ENCODE peak calls at places on chromosomes 16 and 17, in four cellular contexts. R, J, X and E are unnamed samples.

GRCh38 chr17:45227631-45228120 is 6.0 kb downstream of the FMNL1 start:
- DNase-seq in R (no peak), J (peak; percentile 4), X (no peak), E (peak; percentile 25)

GRCh38 chr16:50203681-50204080 is 50.6 kb downstream of the TENT4B start:
- DNase-seq in R (no peak), J (no peak), X (no peak), E (no peak)

GRCh38 chr17:39737761-39738567 is at the start of gene GRB7:
- DNase-seq in R (no peak), J (peak; percentile 85), X (peak; percentile 82), E (no peak)

GRCh38 chr17:63477471-63478440 is 895 bp downstream of the ACE start:
- DNase-seq in R (peak; percentile 42), J (peak; percentile 41), X (no peak), E (no peak)

GRCh38 chr17:78383725-78384471 is 5.4 kb downstream of the PGS1 start:
- DNase-seq in R (peak; percentile 99), J (peak; percentile 74), X (no peak), E (peak; percentile 26)

GRCh38 chr16:87803385-87803784 is 37.6 kb upstream of the KLHDC4 start:
- DNase-seq in R (no peak), J (no peak), X (no peak), E (no peak)

GRCh38 chr16:52547001-52547833 is at the start of gene TOX3:
- DNase-seq in R (peak; percentile 1), J (peak; percentile 85), X (peak; percentile 64), E (no peak)

GRCh38 chr16:27231692-27232060 is 28.4 kb downstream of the KDM8 start:
- DNase-seq in R (no peak), J (no peak), X (no peak), E (no peak)

GRCh38 chr17:70622382-70623260 is 453.3 kb downstream of the KCNJ2 start:
- DNase-seq in R (peak; percentile 38), J (peak; percentile 63), X (peak; percentile 82), E (peak; percentile 49)

GRCh38 chr17:385195-385835 is 32.7 kb upstream of the RPH3AL start:
- DNase-seq in R (peak; percentile 59), J (peak; percentile 74), X (peak; percentile 66), E (peak; percentile 20)

GRCh38 chr16:30660424-30661251 is 2.4 kb downstream of the FBRS start:
- DNase-seq in R (peak; percentile 50), J (peak; percentile 68), X (no peak), E (peak; percentile 62)

GRCh38 chr16:58551496-58551895 is 36.2 kb downstream of the SETD6 start:
- DNase-seq in R (peak; percentile 22), J (no peak), X (no peak), E (no peak)

GRCh38 chr17:28527859-28528258 is 21.7 kb downstream of the FOXN1 start:
- DNase-seq in R (no peak), J (no peak), X (no peak), E (no peak)

GRCh38 chr16:57203451-57203850 is 17.3 kb downstream of the RSPRY1 start:
- DNase-seq in R (peak; percentile 48), J (no peak), X (no peak), E (no peak)

GRCh38 chr17:44496815-44497214 is 6.4 kb downstream of the GPATCH8 start:
- DNase-seq in R (peak; percentile 12), J (no peak), X (no peak), E (no peak)

GRCh38 chr17:7178973-7179316 is 225 bp downstream of the ASGR1 start:
- DNase-seq in R (no peak), J (no peak), X (no peak), E (no peak)

GRCh38 chr16:24833352-24833751 is 12.4 kb upstream of the SLC5A11 start:
- DNase-seq in R (no peak), J (no peak), X (no peak), E (no peak)

GRCh38 chr17:4914009-4914408 is 11.1 kb upstream of the CHRNE start:
- DNase-seq in R (peak; percentile 32), J (no peak), X (no peak), E (no peak)

GRCh38 chr17:15892679-15893332 is 52.1 kb upstream of the ADORA2B start:
- DNase-seq in R (no peak), J (no peak), X (no peak), E (no peak)

GRCh38 chr16:85462405-85463227 is 150.5 kb upstream of the GSE1 start:
- DNase-seq in R (peak; percentile 52), J (peak; percentile 80), X (peak; percentile 53), E (peak; percentile 22)

GRCh38 chr16:73275448-73275847 is 227.5 kb upstream of the ZFHX3 start:
- DNase-seq in R (no peak), J (no peak), X (no peak), E (no peak)

GRCh38 chr17:76714822-76715461 is 4.2 kb upstream of the MXRA7 start:
- DNase-seq in R (peak; percentile 64), J (peak; percentile 75), X (peak; percentile 78), E (peak; percentile 82)

GRCh38 chr17:5901731-5902660 is 168.2 kb upstream of the WSCD1 start:
- DNase-seq in R (no peak), J (no peak), X (no peak), E (no peak)

GRCh38 chr17:42691021-42691545 is 8.8 kb downstream of the CNTNAP1 start:
- DNase-seq in R (no peak), J (no peak), X (no peak), E (no peak)

GRCh38 chr17:17054636-17055035 is 12.4 kb downstream of the MPRIP start:
- DNase-seq in R (no peak), J (no peak), X (no peak), E (no peak)

GRCh38 chr17:29444589-29444988 is 54.4 kb downstream of the TAOK1 start:
- DNase-seq in R (peak; percentile 80), J (no peak), X (no peak), E (no peak)

GRCh38 chr16:88382491-88383400 is at the start of gene ZNF469:
- DNase-seq in R (peak; percentile 77), J (peak; percentile 63), X (peak; percentile 57), E (no peak)

GRCh38 chr17:73645050-73645871 is 1.0 kb upstream of the SDK2 start:
- DNase-seq in R (peak; percentile 50), J (peak; percentile 79), X (peak; percentile 75), E (peak; percentile 50)

GRCh38 chr17:34248807-34249496 is 6.1 kb upstream of the CCL2 start:
- DNase-seq in R (no peak), J (no peak), X (no peak), E (no peak)

GRCh38 chr17:82031303-82031884 is at the start of gene RAC3:
- DNase-seq in R (peak; percentile 69), J (peak; percentile 79), X (peak; percentile 68), E (no peak)

GRCh38 chr16:88192601-88193000 is 190.2 kb upstream of the ZNF469 start:
- DNase-seq in R (no peak), J (no peak), X (no peak), E (no peak)

GRCh38 chr16:86865866-86866675 is 287.7 kb downstream of the FOXL1 start:
- DNase-seq in R (peak; percentile 63), J (peak; percentile 71), X (no peak), E (no peak)

GRCh38 chr17:66445229-66445628 is 142.8 kb downstream of the PRKCA start:
- DNase-seq in R (peak; percentile 11), J (no peak), X (no peak), E (no peak)

GRCh38 chr17:13634001-13634400 is 32.3 kb upstream of the HS3ST3A1 start:
- DNase-seq in R (no peak), J (no peak), X (no peak), E (no peak)

GRCh38 chr17:44352922-44353655 is 8.0 kb downstream of the GRN start:
- DNase-seq in R (no peak), J (no peak), X (no peak), E (no peak)

GRCh38 chr16:54284319-54284930 is 2.2 kb downstream of the IRX3 start:
- DNase-seq in R (peak; percentile 47), J (peak; percentile 66), X (peak; percentile 53), E (no peak)

GRCh38 chr17:83103200-83103937 is 24.0 kb downstream of the METRNL start:
- DNase-seq in R (peak; percentile 85), J (peak; percentile 63), X (peak; percentile 83), E (peak; percentile 30)

GRCh38 chr17:28646039-28646754 is 1.2 kb upstream of the BLTP2 start:
- DNase-seq in R (peak; percentile 4), J (peak; percentile 35), X (no peak), E (no peak)

GRCh38 chr17:71809537-71809936 is 311.3 kb upstream of the SOX9 start:
- DNase-seq in R (no peak), J (no peak), X (no peak), E (no peak)

GRCh38 chr17:45022655-45023339 is 28.6 kb downstream of the DCAKD start:
- DNase-seq in R (no peak), J (no peak), X (no peak), E (no peak)

GRCh38 chr17:22718689-22719088 is 1026.4 kb downstream of the KCNJ18 start:
- DNase-seq in R (no peak), J (no peak), X (no peak), E (no peak)
- H2AFZ ChIP-seq in R (no peak overlapping the region), J (no peak overlapping the region), X (no peak overlapping the region), E (no peak overlapping the region)

GRCh38 chr16:81261049-81261648 is 22.7 kb downstream of the BCO1 start:
- DNase-seq in R (peak; percentile 36), J (no peak), X (peak; percentile 61), E (peak; percentile 31)
- TF ChIP-seq EZH2phosphoT487 in R (no peak), J (no peak), X (no peak), E (no peak)

DNA sequence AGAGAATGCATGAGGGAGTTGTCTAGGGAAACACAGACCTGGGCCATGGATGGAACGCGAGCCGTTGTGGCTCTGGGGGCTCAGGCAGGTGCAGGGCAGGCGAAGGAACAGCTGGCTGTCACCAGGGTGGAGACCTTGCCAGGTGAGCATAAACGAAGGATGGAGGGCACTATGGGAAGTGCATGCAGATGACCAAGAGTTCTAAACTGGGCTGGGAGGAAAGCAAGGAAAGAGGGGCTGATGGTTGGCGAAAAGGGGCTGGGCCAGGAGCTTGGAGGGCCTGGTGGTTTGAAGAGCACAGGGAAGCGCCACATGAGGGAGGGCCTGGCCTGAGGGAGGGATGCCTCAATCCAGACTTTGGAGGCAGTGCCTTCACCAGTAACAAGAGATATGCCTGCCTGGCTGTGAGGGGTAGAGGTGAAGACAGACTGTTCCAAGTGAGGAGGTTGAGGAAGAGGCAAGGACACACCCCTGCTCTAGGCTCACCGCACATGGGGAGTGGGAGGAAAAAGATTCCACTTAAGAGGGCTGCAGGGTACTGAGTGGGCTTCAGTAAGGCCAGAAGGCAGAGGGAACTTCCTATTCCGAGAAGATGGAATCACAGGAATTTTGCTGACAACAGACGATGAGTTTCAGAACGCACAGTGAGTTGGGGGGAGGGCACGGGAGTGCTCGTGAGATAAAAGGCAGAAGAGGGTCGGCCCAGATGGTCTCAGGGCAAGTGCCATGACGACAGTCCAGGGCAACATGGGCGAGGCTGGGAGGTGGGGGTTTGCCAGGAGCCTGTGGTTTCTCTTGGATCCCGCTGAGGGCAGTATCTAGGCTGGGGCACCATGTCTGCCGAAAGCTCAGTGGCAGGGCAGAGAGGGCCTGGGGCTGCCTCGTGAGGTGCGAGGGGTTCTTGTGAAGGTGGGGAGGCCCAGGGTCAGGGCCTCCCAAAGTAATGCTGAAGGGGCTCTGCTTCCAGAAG is 20.6 kb downstream of the B9D1 start:
- DNase-seq in R (peak; percentile 28), J (no peak), X (peak; percentile 33), E (no peak)
- H2AFZ ChIP-seq in R (no peak overlapping the region), J (no peak overlapping the region), X (no peak overlapping the region), E (no peak overlapping the region)

GRCh38 chr17:46782250-46782953 is 36.1 kb downstream of the WNT3 start:
- DNase-seq in R (peak; percentile 54), J (peak; percentile 67), X (peak; percentile 77), E (peak; percentile 77)
- TF ChIP-seq EZH2phosphoT487 in R (no peak), J (no peak), X (no peak), E (no peak)

GRCh38 chr17:80498242-80498919 is 22.0 kb upstream of the NPTX1 start:
- DNase-seq in R (peak; percentile 82), J (no peak), X (no peak), E (peak; percentile 97)
- H2AFZ ChIP-seq in R (peak overlapping the region; percentile 85), J (no peak overlapping the region), X (no peak overlapping the region), E (peak overlapping the region; percentile 86)